ENCODE peak calls at places on chromosomes 2 and 18, in seven cellular contexts. A, N, R, P, S, O and H are unnamed samples.

GRCh38 chr2:177078416-177078815 is 134.2 kb upstream of the HNRNPA3 start:
- DNase-seq in A (no peak), N (no peak), R (no peak), P (peak; percentile 19), S (no peak), O (no peak), H (no peak)

GRCh38 chr2:47174731-47175361 is 19.7 kb upstream of the STPG4 start:
- DNase-seq in A (no peak), N (no peak), R (no peak), P (no peak), S (peak; percentile 46), O (no peak), H (no peak)

GRCh38 chr18:13137939-13138821 is 80.4 kb upstream of the LDLRAD4 start:
- DNase-seq in A (peak; percentile 75), N (no peak), R (peak; percentile 36), P (peak; percentile 30), S (peak; percentile 26), O (peak; percentile 79), H (peak; percentile 94)

GRCh38 chr2:3536682-3537632 is 17.6 kb upstream of the ADI1 start:
- DNase-seq in A (no peak), N (peak; percentile 7), R (no peak), P (peak; percentile 61), S (peak; percentile 57), O (peak; percentile 29), H (no peak)

GRCh38 chr2:240232961-240233890 is 92.8 kb upstream of the OTOS start:
- DNase-seq in A (peak; percentile 81), N (peak; percentile 58), R (peak; percentile 27), P (peak; percentile 88), S (peak; percentile 86), O (peak; percentile 80), H (peak; percentile 35)

GRCh38 chr2:113791697-113792590 is 35.5 kb upstream of the SLC35F5 start:
- DNase-seq in A (no peak), N (no peak), R (no peak), P (no peak), S (no peak), O (no peak), H (no peak)

GRCh38 chr2:234763051-234763909 is 188.5 kb upstream of the SH3BP4 start:
- DNase-seq in A (no peak), N (no peak), R (no peak), P (no peak), S (peak; percentile 89), O (no peak), H (no peak)

GRCh38 chr18:53796042-53796729 is 428.3 kb downstream of the MBD2 start:
- DNase-seq in A (no peak), N (no peak), R (no peak), P (no peak), S (peak; percentile 79), O (peak; percentile 14), H (no peak)

GRCh38 chr2:238466242-238466598 is 39.5 kb downstream of the ASB1 start:
- DNase-seq in A (no peak), N (no peak), R (no peak), P (no peak), S (no peak), O (no peak), H (no peak)

GRCh38 chr18:62860062-62860461 is 144.7 kb downstream of the PHLPP1 start:
- DNase-seq in A (no peak), N (no peak), R (no peak), P (no peak), S (no peak), O (no peak), H (no peak)

GRCh38 chr18:13809521-13810252 is 14.3 kb upstream of the MC5R start:
- DNase-seq in A (no peak), N (no peak), R (no peak), P (no peak), S (no peak), O (no peak), H (no peak)

GRCh38 chr2:64012115-64012514 is 7.1 kb downstream of the VPS54 start:
- DNase-seq in A (no peak), N (no peak), R (no peak), P (no peak), S (no peak), O (no peak), H (no peak)

GRCh38 chr2:102025016-102025491 is 33.3 kb downstream of the IL1R2 start:
- DNase-seq in A (no peak), N (no peak), R (no peak), P (no peak), S (peak; percentile 71), O (no peak), H (no peak)

GRCh38 chr2:127634066-127634617 is 11.8 kb upstream of the GPR17 start:
- DNase-seq in A (no peak), N (no peak), R (no peak), P (peak; percentile 44), S (no peak), O (no peak), H (no peak)

GRCh38 chr18:59437851-59438250 is 78.8 kb upstream of the LMAN1 start:
- DNase-seq in A (no peak), N (no peak), R (no peak), P (no peak), S (no peak), O (no peak), H (no peak)